ENCODE peak calls at places on chromosome 17, in four cellular contexts. W is A549, G is WTC11, F is HepG2. D is an unnamed sample.

GRCh38 chr17:77496831-77497577 is 356.2 kb downstream of the SEC14L1 start:
- DNase-seq in W (no peak), G (peak), F (no peak), D (no peak)

GRCh38 chr17:60077672-60078519 is 825 bp downstream of the HEATR6 start:
- DNase-seq in W (no peak), G (no peak), F (no peak), D (peak)

GRCh38 chr17:6427284-6427781 is 7.6 kb downstream of the AIPL1 start:
- DNase-seq in W (no peak), G (no peak), F (no peak), D (no peak)

GRCh38 chr17:80034977-80035686 is 540 bp downstream of the TBC1D16 start:
- DNase-seq in W (peak), G (peak), F (no peak), D (no peak)

GRCh38 chr17:9798724-9799123 is 7.3 kb upstream of the DHRS7C start:
- DNase-seq in W (no peak), G (no peak), F (no peak), D (no peak)

GRCh38 chr17:60926466-60927183 is 249.0 kb downstream of the BCAS3 start:
- DNase-seq in W (no peak), G (no peak), F (no peak), D (no peak)

GRCh38 chr17:28018439-28019070 is 23.9 kb upstream of the NLK start:
- DNase-seq in W (peak), G (no peak), F (no peak), D (no peak)

GRCh38 chr17:59675231-59675630 is 32.0 kb downstream of the PTRH2 start:
- DNase-seq in W (no peak), G (no peak), F (no peak), D (no peak)

GRCh38 chr17:49061524-49061943 is 64.3 kb downstream of the IGF2BP1 start:
- DNase-seq in W (peak), G (no peak), F (no peak), D (no peak)

GRCh38 chr17:2962236-2962635 is 101.2 kb downstream of the OR1D5 start:
- DNase-seq in W (no peak), G (no peak), F (no peak), D (no peak)

GRCh38 chr17:32795339-32795979 is 81.5 kb downstream of the MYO1D start:
- DNase-seq in W (no peak), G (no peak), F (no peak), D (no peak)

GRCh38 chr17:82031303-82031884 is at the start of gene RAC3:
- DNase-seq in W (no peak), G (peak), F (no peak), D (peak)

GRCh38 chr17:48871551-48872351 is 20.8 kb upstream of the ATP5MC1 start:
- DNase-seq in W (peak), G (no peak), F (peak), D (peak)

GRCh38 chr17:16197276-16197675 is 18.1 kb downstream of the NCOR1 start:
- DNase-seq in W (no peak), G (no peak), F (no peak), D (no peak)

GRCh38 chr17:30958187-30958586 is 12.7 kb upstream of the RNF135 start:
- DNase-seq in W (no peak), G (no peak), F (no peak), D (no peak)

GRCh38 chr17:72502111-72502939 is 381.5 kb downstream of the SOX9 start:
- DNase-seq in W (peak), G (no peak), F (peak), D (no peak)

GRCh38 chr17:6162216-6162615 is 92.0 kb downstream of the WSCD1 start:
- DNase-seq in W (no peak), G (peak), F (no peak), D (no peak)

GRCh38 chr17:72479113-72479512 is 358.3 kb downstream of the SOX9 start:
- DNase-seq in W (peak), G (peak), F (peak), D (no peak)

GRCh38 chr17:56908061-56908542 is 5.7 kb downstream of the TRIM25 start:
- DNase-seq in W (peak), G (no peak), F (no peak), D (peak)

GRCh38 chr17:63688396-63689020 is 11.4 kb downstream of the LIMD2 start:
- DNase-seq in W (no peak), G (no peak), F (no peak), D (no peak)

GRCh38 chr17:79965806-79966205 is 69.9 kb downstream of the TBC1D16 start:
- DNase-seq in W (no peak), G (no peak), F (no peak), D (no peak)

GRCh38 chr17:63041722-63042121 is 75.7 kb downstream of the TANC2 start:
- DNase-seq in W (no peak), G (no peak), F (no peak), D (no peak)

GRCh38 chr17:58331815-58332719 is 3.5 kb upstream of the TSPOAP1 start:
- DNase-seq in W (no peak), G (peak), F (no peak), D (peak)

GRCh38 chr17:80937501-80938356 is 53.9 kb upstream of the CHMP6 start:
- DNase-seq in W (no peak), G (peak), F (no peak), D (no peak)

GRCh38 chr17:72697602-72698146 is 394.8 kb downstream of the SLC39A11 start:
- DNase-seq in W (no peak), G (no peak), F (peak), D (no peak)

GRCh38 chr17:47660064-47660492 is 10.4 kb downstream of the KPNB1 start:
- DNase-seq in W (no peak), G (no peak), F (no peak), D (no peak)

GRCh38 chr17:61202564-61202963 is 197.1 kb upstream of the TBX2 start:
- DNase-seq in W (peak), G (no peak), F (no peak), D (no peak)

GRCh38 chr17:82315703-82316358 is 1.6 kb downstream of the CD7 start:
- DNase-seq in W (no peak), G (no peak), F (no peak), D (no peak)

GRCh38 chr17:5410594-5411272 is 8.7 kb downstream of the NUP88 start:
- DNase-seq in W (no peak), G (no peak), F (no peak), D (no peak)

GRCh38 chr17:64164592-64165285 is 34.8 kb upstream of the ERN1 start:
- DNase-seq in W (no peak), G (no peak), F (no peak), D (no peak)

GRCh38 chr17:66426397-66427033 is 124.1 kb downstream of the PRKCA start:
- DNase-seq in W (peak), G (no peak), F (peak), D (peak)

GRCh38 chr17:11326492-11326891 is 85.5 kb downstream of the SHISA6 start:
- DNase-seq in W (no peak), G (no peak), F (no peak), D (no peak)

GRCh38 chr17:74380086-74380958 is 13.0 kb downstream of the GPR142 start:
- DNase-seq in W (peak), G (no peak), F (no peak), D (no peak)

GRCh38 chr17:57160624-57161023 is 75.6 kb downstream of the AKAP1 start:
- DNase-seq in W (no peak), G (no peak), F (no peak), D (no peak)

GRCh38 chr17:2598166-2598565 is 4.7 kb downstream of the PAFAH1B1 start:
- DNase-seq in W (no peak), G (no peak), F (no peak), D (no peak)

GRCh38 chr17:65463242-65463641 is 98.2 kb downstream of the AXIN2 start:
- DNase-seq in W (no peak), G (no peak), F (no peak), D (no peak)

GRCh38 chr17:8071496-8071895 is 16.0 kb downstream of the ALOX12B start:
- DNase-seq in W (no peak), G (no peak), F (no peak), D (no peak)

GRCh38 chr17:8067806-8068205 is 19.7 kb downstream of the ALOX12B start:
- DNase-seq in W (no peak), G (no peak), F (no peak), D (no peak)

GRCh38 chr17:8066841-8067775 is 20.4 kb downstream of the ALOX12B start:
- DNase-seq in W (no peak), G (peak), F (no peak), D (no peak)

GRCh38 chr17:8069587-8069860 is 18.0 kb downstream of the ALOX12B start:
- DNase-seq in W (no peak), G (no peak), F (no peak), D (no peak)

DNA sequence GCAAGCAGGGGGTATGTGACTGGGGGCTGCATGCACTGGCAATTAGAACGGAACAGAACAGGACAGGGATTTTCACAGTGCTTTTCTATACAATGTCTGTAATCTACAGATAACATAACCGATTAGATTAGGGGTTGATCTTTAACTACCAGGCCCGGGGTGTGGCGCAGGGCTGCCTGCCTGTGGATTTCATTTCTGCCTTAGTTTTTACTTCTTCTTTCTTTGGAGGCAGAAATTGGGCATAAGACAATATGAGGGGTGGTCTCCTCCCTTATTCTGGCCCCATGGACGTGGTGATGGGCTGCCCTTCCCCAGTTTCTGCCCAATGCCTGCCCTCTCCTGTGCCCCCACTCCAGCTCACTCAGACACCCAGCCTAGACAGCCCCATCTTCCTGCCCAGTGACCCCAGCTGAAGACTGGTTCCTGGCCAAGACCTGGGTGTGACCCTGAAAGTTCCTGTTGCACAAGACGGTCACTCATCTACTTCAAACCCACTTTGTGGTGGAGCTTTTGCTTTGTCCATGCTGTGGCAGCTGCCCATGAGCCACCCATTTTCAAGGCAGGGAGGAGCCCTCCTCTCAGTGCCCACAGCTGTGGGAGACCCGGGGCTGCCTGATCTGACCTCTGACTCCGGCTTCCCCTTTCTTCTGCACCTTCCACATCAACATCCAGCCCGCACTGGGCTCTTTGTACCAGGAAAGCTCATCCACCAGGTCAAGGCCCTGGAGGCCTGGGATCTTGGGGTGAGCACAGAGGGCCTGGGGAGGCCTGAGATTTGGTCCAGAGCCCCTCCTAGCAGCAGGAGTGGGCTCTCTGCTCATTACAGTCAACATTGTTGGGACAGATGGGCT is 18.6 kb downstream of the ALOX12B start:
- DNase-seq in W (no peak), G (no peak), F (no peak), D (no peak)
- TF ChIP-seq HMGXB4 in W (no peak), G (no peak), F (no peak), D (no peak)

DNA sequence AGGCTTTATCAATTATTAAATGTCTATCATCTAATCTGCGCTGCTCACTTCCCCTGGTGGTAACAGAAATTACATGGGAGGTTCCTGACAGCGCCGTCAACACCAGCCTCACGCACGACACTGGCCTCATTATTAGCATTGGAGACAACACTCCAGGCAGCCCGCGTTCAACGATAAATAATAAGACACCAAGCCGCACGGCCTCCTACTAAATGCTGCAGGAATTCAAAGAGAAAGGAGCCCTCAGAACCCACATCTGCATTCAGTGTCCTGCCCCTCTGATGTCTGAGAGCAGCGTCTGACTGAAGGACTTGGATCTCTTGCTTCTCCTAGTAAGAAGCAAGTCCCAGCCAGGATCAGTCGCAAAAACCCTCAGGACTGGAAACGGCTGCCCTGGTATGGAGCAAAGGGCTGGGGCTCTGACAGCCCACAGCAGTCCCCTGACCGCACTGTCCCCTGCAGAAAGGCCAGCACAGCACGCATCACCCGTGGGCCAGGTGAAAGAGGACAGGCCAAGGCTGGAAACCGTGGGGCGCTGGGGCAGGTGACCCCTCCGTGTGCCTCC is 7.6 kb upstream of the RPH3AL start:
- DNase-seq in W (no peak), G (no peak), F (no peak), D (no peak)
- TF ChIP-seq HMGXB4 in W (no peak), G (no peak), F (no peak), D (no peak)

GRCh38 chr17:19460695-19461094 is 49.7 kb downstream of the RNF112 start:
- DNase-seq in W (no peak), G (no peak), F (no peak), D (no peak)
- TF ChIP-seq HMGXB4 in W (no peak), G (no peak), F (no peak), D (no peak)

DNA sequence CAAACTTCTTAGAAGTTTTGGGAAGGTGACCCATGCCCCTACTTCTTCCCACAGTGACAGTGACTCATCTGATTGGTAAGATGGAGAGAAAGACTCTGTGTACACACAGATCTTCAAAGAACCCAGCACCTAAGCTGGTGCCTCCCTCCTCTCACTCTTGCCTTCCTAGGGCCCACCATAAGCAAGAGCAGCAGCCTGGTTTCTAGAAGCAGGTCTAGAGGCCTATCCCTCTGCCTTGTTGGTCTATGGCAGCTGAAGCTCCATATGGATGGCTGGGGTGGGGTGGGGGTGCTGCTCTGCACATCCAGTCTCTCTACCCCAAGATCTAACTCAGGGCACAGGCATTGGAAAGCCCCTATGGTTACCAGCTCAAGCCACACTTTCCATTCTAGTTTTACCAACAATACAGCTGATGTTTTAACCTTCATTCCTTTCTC is 47.5 kb downstream of the STAT3 start:
- DNase-seq in W (no peak), G (no peak), F (no peak), D (no peak)
- TF ChIP-seq HMGXB4 in W (no peak), G (no peak), F (no peak), D (no peak)

DNA sequence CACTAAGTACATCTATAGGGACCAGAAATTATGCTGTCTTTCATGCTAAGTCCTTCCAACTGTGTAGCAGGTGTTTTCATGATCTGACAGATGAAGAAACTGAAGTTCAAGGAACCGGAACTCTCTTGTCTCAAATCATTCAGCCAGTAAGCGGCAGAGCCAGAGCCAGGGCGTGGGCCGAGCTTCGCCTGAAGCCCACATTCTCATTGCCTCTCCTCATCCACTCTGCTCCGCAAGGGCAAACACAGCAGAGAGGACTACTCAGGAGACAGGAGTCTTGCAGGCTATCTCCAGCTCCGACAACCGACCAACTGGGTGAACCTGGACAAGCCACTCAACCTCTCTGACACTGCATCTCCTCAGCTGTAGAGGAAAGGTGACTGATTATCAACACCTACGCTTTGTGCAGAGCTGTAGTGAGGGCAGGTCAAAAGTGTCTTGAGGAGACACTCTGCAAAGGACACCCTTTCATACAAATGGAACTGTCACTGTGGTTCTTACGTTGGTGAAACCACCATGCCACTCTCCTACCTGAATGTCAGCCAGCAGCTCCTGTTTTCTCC is 72.9 kb downstream of the CYTH1 start:
- DNase-seq in W (no peak), G (no peak), F (no peak), D (no peak)
- TF ChIP-seq HMGXB4 in W (no peak), G (no peak), F (no peak), D (no peak)

DNA sequence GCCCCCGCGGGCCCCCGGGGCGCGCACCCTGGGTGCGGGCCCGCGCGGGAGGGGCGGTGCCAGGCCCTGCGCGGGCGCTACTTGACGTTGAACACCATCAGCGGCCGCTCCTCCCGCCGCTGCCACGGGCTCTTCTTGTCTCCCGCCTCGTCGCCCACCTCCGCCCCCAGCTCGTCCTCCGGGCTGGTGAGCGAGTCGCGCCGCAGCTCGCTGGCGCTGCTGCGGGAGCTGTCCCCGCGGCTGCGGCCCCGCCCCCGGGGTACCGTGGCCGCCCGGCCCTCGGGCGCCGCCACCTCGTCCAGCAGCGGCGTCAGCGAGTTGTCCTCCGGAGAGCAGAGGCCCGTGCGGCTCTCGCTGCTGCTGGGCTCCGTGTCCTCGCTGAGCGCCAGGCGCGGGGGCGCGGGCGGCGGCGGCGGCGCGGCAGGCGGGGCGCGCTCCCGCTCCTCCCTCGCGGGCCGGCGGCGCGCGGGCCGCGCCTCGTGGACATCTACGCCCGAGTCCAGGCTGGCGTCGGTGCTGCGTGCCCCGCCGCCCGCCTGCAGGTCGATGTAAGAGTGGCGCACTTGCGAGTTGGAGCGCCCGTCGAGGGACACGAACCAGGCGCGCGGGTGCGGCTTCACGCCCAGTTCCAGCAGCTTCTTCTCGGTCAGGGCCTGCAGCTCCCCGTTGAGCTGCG is 8.7 kb downstream of the GRN start:
- DNase-seq in W (no peak), G (peak), F (no peak), D (peak)
- TF ChIP-seq HMGXB4 in W (no peak), G (peak), F (no peak), D (no peak)

GRCh38 chr17:75661531-75661930 is 5.4 kb downstream of the RECQL5 start:
- DNase-seq in W (no peak), G (no peak), F (no peak), D (no peak)
- TF ChIP-seq HMGXB4 in W (no peak), G (no peak), F (no peak), D (no peak)

D was measured in K562.